ENCODE peak calls at places on chromosomes 4 and X, in six cellular contexts. B, W, L, Q, I and Y are unnamed samples.

GRCh38 chr4:2286904-2287593 is 25.1 kb upstream of the MXD4 start:
- DNase-seq in B (peak), W (no peak), L (no peak), Q (peak), I (no peak), Y (no peak)

GRCh38 chr4:150769235-150769634 is 187.3 kb downstream of the MAB21L2 start:
- DNase-seq in B (no peak), W (peak), L (no peak), Q (peak), I (no peak), Y (peak)

GRCh38 chr4:158411180-158411721 is 110.4 kb upstream of the RXFP1 start:
- DNase-seq in B (no peak), W (no peak), L (no peak), Q (no peak), I (no peak), Y (no peak)

GRCh38 chr4:142983111-142983510 is 137.0 kb upstream of the INPP4B start:
- DNase-seq in B (no peak), W (no peak), L (no peak), Q (no peak), I (no peak), Y (no peak)

GRCh38 chrX:28639502-28639901 is 52.3 kb downstream of the IL1RAPL1 start:
- DNase-seq in B (no peak), W (no peak), L (no peak), Q (peak), I (no peak), Y (peak)

GRCh38 chr4:176191974-176192373 is 3.4 kb downstream of the SPATA4 start:
- DNase-seq in B (no peak), W (peak), L (no peak), Q (peak), I (no peak), Y (no peak)

GRCh38 chrX:71052721-71053120 is 15.4 kb downstream of the SNX12 start:
- DNase-seq in B (no peak), W (no peak), L (no peak), Q (no peak), I (no peak), Y (no peak)

GRCh38 chr4:157315968-157316367 is 95.4 kb downstream of the GRIA2 start:
- DNase-seq in B (no peak), W (peak), L (no peak), Q (no peak), I (no peak), Y (no peak)

GRCh38 chr4:99458911-99459447 is 23.8 kb upstream of the ADH7 start:
- DNase-seq in B (no peak), W (no peak), L (no peak), Q (peak), I (no peak), Y (peak)

GRCh38 chrX:136021160-136021559 is 35.9 kb downstream of the SLC9A6 start:
- DNase-seq in B (no peak), W (no peak), L (no peak), Q (no peak), I (no peak), Y (no peak)

GRCh38 chrX:111503594-111503993 is 7.9 kb upstream of the SERTM2 start:
- DNase-seq in B (no peak), W (no peak), L (no peak), Q (no peak), I (no peak), Y (no peak)

GRCh38 chr4:114922582-114922912 is 190.9 kb downstream of the NDST4 start:
- DNase-seq in B (no peak), W (no peak), L (no peak), Q (no peak), I (no peak), Y (no peak)

GRCh38 chrX:57286507-57287251 is at the start of gene FAAH2:
- DNase-seq in B (peak), W (no peak), L (no peak), Q (no peak), I (no peak), Y (peak)

GRCh38 chr4:40662962-40663604 is 33.4 kb upstream of the RBM47 start:
- DNase-seq in B (no peak), W (peak), L (peak), Q (peak), I (no peak), Y (peak)

GRCh38 chr4:87934973-87935372 is 40.5 kb upstream of the SPP1 start:
- DNase-seq in B (no peak), W (no peak), L (no peak), Q (no peak), I (no peak), Y (no peak)

GRCh38 chr4:176791591-176792347 is 953 bp downstream of the VEGFC start:
- DNase-seq in B (peak), W (peak), L (no peak), Q (peak), I (no peak), Y (no peak)

GRCh38 chr4:38177792-38178665 is 217.8 kb downstream of the PTTG2 start:
- DNase-seq in B (peak), W (peak), L (no peak), Q (no peak), I (peak), Y (no peak)

GRCh38 chr4:96194993-96195392 is 355.1 kb downstream of the PDHA2 start:
- DNase-seq in B (no peak), W (no peak), L (no peak), Q (no peak), I (no peak), Y (no peak)

GRCh38 chrX:18887177-18887820 is 96.6 kb downstream of the PHKA2 start:
- DNase-seq in B (peak), W (no peak), L (no peak), Q (no peak), I (peak), Y (no peak)

GRCh38 chr4:152206646-152207435 is 329.1 kb downstream of the FBXW7 start:
- DNase-seq in B (no peak), W (peak), L (no peak), Q (no peak), I (no peak), Y (no peak)

GRCh38 chrX:11533211-11533651 is 132.5 kb downstream of the ARHGAP6 start:
- DNase-seq in B (no peak), W (peak), L (peak), Q (peak), I (no peak), Y (peak)

GRCh38 chr4:648579-649292 is 23.4 kb downstream of the PDE6B start:
- DNase-seq in B (no peak), W (no peak), L (no peak), Q (no peak), I (no peak), Y (no peak)

GRCh38 chrX:39665830-39666518 is 431.8 kb downstream of the BCOR start:
- DNase-seq in B (no peak), W (peak), L (no peak), Q (peak), I (no peak), Y (no peak)

GRCh38 chr4:54228563-54229501 is at the start of gene PDGFRA:
- DNase-seq in B (no peak), W (peak), L (peak), Q (peak), I (peak), Y (no peak)

GRCh38 chr4:164780839-164781238 is 26.9 kb downstream of the SMIM31 start:
- DNase-seq in B (no peak), W (no peak), L (no peak), Q (no peak), I (no peak), Y (no peak)

GRCh38 chr4:164783966-164784365 is 30.0 kb downstream of the SMIM31 start:
- DNase-seq in B (no peak), W (no peak), L (no peak), Q (no peak), I (no peak), Y (no peak)

GRCh38 chr4:164779080-164779479 is 25.1 kb downstream of the SMIM31 start:
- DNase-seq in B (no peak), W (no peak), L (no peak), Q (no peak), I (no peak), Y (no peak)

DNA sequence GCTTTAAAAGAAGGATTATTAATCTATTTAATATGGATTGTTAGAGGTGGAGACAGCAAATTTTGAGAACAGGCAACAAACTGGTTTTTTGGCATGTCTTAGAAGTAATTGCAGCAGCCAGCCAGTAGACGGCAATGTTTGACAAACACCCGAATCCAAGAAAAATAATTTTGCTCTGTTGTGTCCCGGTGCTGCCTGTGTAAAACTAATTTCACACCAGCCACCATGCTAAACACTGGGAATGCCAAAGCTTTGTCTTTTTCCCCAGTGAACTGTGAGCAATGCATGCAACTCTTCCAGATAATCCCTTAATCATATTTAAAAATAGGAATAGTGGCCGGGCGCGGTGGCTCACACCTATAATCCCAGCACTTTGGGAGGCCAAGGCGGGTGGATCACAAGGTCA is 25.9 kb downstream of the SMIM31 start:
- DNase-seq in B (no peak), W (peak), L (no peak), Q (peak), I (no peak), Y (no peak)
- TF ChIP-seq CTCF in B (peak), W (peak), L (peak), Q (peak), I (peak), Y (peak)

GRCh38 chrX:121322159-121322558 is 274.7 kb downstream of the GLUD2 start:
- DNase-seq in B (no peak), W (no peak), L (no peak), Q (no peak), I (no peak), Y (no peak)
- TF ChIP-seq CTCF in B (no peak), W (no peak), L (peak), Q (peak), I (no peak), Y (peak)

GRCh38 chr4:117637347-117637746 is 396.9 kb upstream of the NDST3 start:
- DNase-seq in B (no peak), W (no peak), L (no peak), Q (no peak), I (no peak), Y (no peak)

GRCh38 chr4:117641519-117641918 is 392.8 kb upstream of the NDST3 start:
- DNase-seq in B (no peak), W (no peak), L (no peak), Q (no peak), I (no peak), Y (no peak)

GRCh38 chr4:117640836-117641235 is 393.4 kb upstream of the NDST3 start:
- DNase-seq in B (no peak), W (no peak), L (no peak), Q (no peak), I (no peak), Y (no peak)
- TF ChIP-seq CTCF in B (no peak), W (no peak), L (no peak), Q (no peak), I (no peak), Y (no peak)

GRCh38 chr4:46506876-46507275 is 116.9 kb upstream of the GABRA2 start:
- DNase-seq in B (no peak), W (peak), L (no peak), Q (no peak), I (no peak), Y (peak)

GRCh38 chr4:46505131-46505530 is 115.2 kb upstream of the GABRA2 start:
- DNase-seq in B (no peak), W (no peak), L (no peak), Q (no peak), I (no peak), Y (no peak)

GRCh38 chr4:46508216-46508615 is 118.3 kb upstream of the GABRA2 start:
- DNase-seq in B (no peak), W (no peak), L (no peak), Q (no peak), I (no peak), Y (no peak)

GRCh38 chr4:46503739-46504138 is 113.8 kb upstream of the GABRA2 start:
- DNase-seq in B (no peak), W (peak), L (no peak), Q (no peak), I (no peak), Y (no peak)
- TF ChIP-seq CTCF in B (no peak), W (no peak), L (no peak), Q (no peak), I (no peak), Y (no peak)

GRCh38 chr4:155207534-155208257 is 740 bp upstream of the NPY2R start:
- DNase-seq in B (no peak), W (peak), L (no peak), Q (no peak), I (no peak), Y (no peak)

GRCh38 chr4:155208258-155209054 is at the start of gene NPY2R:
- DNase-seq in B (peak), W (no peak), L (no peak), Q (no peak), I (no peak), Y (no peak)
- TF ChIP-seq CTCF in B (no peak), W (no peak), L (no peak), Q (no peak), I (no peak), Y (peak)

DNA sequence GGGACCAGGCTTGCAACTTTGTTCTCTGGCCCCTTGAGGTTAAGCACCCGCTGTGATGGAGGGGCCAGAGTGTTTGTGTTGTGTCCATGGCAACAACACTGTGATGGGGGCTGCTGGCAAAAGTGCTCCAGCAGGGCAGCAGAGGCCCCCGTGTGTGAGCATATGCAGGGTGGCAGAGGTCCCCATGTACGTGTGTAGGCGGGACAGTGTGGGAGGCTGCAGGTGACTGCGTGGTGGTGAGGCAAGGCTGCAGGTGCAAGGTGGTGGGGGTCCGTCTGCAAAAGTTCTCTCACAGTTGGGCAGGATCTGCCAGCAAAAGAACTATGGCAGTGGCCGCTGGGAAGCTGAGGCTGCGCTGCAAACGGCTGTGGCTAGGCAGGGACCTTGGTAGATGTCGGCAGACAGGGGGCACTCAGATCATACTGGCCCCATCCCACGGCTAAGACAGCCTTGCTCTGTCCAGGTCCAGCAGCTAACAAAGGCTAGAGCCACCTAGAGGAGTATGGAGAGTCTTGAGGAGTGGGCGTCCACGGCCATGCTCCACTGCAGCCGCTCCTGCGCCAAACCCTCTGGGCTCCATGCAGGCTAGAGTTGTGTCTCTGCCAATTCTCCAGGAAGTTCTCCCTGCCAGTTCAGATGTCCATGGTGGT is 46.8 kb upstream of the PASD1 start:
- DNase-seq in B (no peak), W (no peak), L (no peak), Q (no peak), I (no peak), Y (no peak)
- TF ChIP-seq CTCF in B (no peak), W (no peak), L (no peak), Q (no peak), I (no peak), Y (no peak)

DNA sequence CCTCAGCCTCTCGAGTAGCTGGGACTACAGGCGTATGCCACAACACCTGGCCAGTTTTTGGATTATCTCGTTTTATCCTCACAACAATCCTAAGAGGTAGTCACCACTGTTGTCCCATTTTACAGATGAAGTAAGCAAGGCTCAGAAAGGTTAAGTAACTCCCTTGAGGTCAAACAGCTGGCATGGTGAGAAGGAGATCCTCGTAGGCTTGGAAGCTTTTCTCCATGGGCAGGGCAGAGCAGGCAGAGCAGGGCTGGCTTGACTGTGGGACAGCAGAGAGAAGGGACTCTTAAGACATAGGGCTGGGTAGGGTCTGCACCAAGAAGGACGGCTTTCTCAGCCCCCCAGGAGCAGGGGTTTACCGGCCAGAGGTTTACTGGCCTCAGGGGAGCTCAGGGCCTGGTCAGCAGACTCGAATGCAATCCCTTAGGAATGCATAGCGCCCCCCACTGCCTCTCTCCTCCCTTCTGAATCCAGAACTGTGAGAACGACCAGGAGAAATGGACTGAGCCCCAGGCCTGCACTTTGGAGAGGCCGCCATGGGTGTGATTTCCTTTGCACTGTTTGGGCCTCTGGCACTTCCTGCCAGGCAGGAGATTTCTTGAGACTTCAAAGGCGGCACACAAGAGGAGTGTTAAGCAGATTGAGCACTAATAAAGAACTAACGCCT is 14.0 kb upstream of the CDKN2AIP start:
- DNase-seq in B (no peak), W (no peak), L (no peak), Q (no peak), I (peak), Y (no peak)
- TF ChIP-seq CTCF in B (no peak), W (no peak), L (no peak), Q (no peak), I (no peak), Y (no peak)

GRCh38 chr4:185424905-185425599 is 712 bp downstream of the UFSP2 start:
- DNase-seq in B (no peak), W (no peak), L (peak), Q (peak), I (no peak), Y (peak)

GRCh38 chr4:185429660-185430059 is 3.9 kb upstream of the UFSP2 start:
- DNase-seq in B (no peak), W (no peak), L (no peak), Q (no peak), I (no peak), Y (no peak)

GRCh38 chr4:185426960-185427688 is 1.4 kb upstream of the UFSP2 start:
- DNase-seq in B (no peak), W (no peak), L (no peak), Q (no peak), I (no peak), Y (no peak)

GRCh38 chr4:185421366-185422124 is 4.2 kb downstream of the UFSP2 start:
- DNase-seq in B (no peak), W (peak), L (peak), Q (peak), I (no peak), Y (no peak)

DNA sequence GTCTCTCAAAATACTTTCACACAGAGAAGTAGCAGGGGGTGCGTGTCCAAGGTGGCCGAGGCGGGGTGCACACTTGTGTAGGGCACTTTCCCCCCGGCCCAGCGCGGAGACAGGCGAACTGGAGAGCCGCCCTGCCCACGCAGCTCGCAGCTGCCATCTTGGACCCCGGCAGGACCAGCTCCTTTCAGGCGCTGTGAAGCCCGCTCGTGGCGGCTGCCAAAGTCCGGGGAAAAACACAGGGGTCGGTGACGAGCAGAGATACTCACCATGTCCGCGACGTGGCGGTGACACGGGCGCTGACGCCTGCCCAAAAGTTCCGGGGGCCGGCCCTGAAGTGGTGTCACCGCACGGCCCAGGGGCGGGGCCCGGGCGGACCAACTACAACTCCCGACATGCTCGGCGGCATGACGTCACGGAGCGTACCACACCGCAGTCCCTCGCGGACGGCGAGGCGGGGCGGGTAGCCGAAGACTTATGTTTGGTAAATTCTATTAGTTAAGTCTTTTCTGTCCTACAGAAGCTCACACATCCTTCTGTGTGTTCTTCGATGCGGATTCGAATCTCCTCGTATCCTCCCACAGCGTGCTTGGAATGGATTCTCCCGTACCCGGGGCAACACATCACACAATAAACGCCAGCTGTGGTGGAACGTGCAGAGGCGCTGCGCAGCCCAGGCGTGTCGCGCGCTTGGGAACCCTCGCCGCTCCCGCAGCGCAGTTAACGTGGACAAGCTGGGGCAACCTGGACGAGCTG is at the start of gene UFSP2:
- DNase-seq in B (peak), W (peak), L (peak), Q (peak), I (peak), Y (peak)
- TF ChIP-seq CTCF in B (no peak), W (no peak), L (no peak), Q (no peak), I (no peak), Y (no peak)

GRCh38 chrX:7927259-7928167 is at the start of gene PNPLA4:
- DNase-seq in B (peak), W (peak), L (peak), Q (peak), I (peak), Y (peak)
- TF ChIP-seq CTCF in B (peak), W (no peak), L (peak), Q (no peak), I (no peak), Y (no peak)

GRCh38 chr4:182913621-182914020 is 3.6 kb downstream of the DCTD start:
- DNase-seq in B (no peak), W (no peak), L (no peak), Q (no peak), I (no peak), Y (no peak)
- TF ChIP-seq CTCF in B (no peak), W (no peak), L (no peak), Q (no peak), I (no peak), Y (no peak)